ENCODE peak calls at places on chromosomes 5 and 9, in seven cellular contexts. H, B, N, Z, X, Q and P are unnamed samples.
A peak's percentile ranks its signal among the peaks of the same experiment; 100 is the strongest.

GRCh38 chr9:74958587-74958986 is 5.9 kb upstream of the C9orf40 start:
- DNase-seq in B (no peak), Z (no peak), H (no peak), X (no peak), N (no peak), Q (no peak), P (no peak)

GRCh38 chr5:32138839-32139493 is 35.2 kb downstream of the GOLPH3 start:
- DNase-seq in Z (peak; percentile 14), H (no peak), X (no peak), N (no peak), B (no peak), Q (no peak), P (no peak)

GRCh38 chr5:79929095-79929494 is 62.0 kb downstream of the MTX3 start:
- DNase-seq in H (no peak), N (no peak), Z (no peak), B (no peak), Q (no peak), X (no peak), P (peak; percentile 24)

GRCh38 chr5:158869092-158869491 is 230.6 kb downstream of the EBF1 start:
- DNase-seq in X (no peak), B (no peak), H (peak; percentile 35), N (no peak), Z (no peak), Q (no peak), P (no peak)

GRCh38 chr5:160271396-160271795 is 41.0 kb downstream of the CCNJL start:
- DNase-seq in Z (no peak), Q (no peak), X (no peak), N (no peak), B (no peak), H (peak; percentile 86), P (peak; percentile 85)

GRCh38 chr5:133376986-133377385 is 235.4 kb downstream of the FSTL4 start:
- DNase-seq in N (no peak), Q (no peak), H (no peak), Z (no peak), B (no peak), X (no peak), P (no peak)

GRCh38 chr9:124280176-124280691 is 22.5 kb downstream of the NEK6 start:
- DNase-seq in B (no peak), H (no peak), Q (no peak), N (no peak), X (peak; percentile 52), Z (no peak), P (no peak)

GRCh38 chr5:173123416-173123815 is 20.9 kb upstream of the BNIP1 start:
- DNase-seq in H (no peak), B (no peak), N (no peak), Z (no peak), X (no peak), Q (no peak), P (no peak)

GRCh38 chr5:119449882-119450281 is 2.4 kb upstream of the HSD17B4 start:
- DNase-seq in N (no peak), Z (no peak), H (no peak), X (no peak), Q (no peak), B (no peak), P (no peak)

GRCh38 chr5:80266566-80266965 is 10.7 kb upstream of the SERINC5 start:
- DNase-seq in H (no peak), Z (no peak), N (no peak), Q (no peak), B (no peak), X (no peak), P (no peak)

GRCh38 chr9:85200726-85201402 is 531.3 kb downstream of the NTRK2 start:
- DNase-seq in H (no peak), N (no peak), Q (peak; percentile 26), X (no peak), B (no peak), Z (no peak), P (no peak)